ENCODE peak calls at places on chromosomes 11 and 22, in ten cellular contexts. D, L, G, F, T, X, O, B, N and R are unnamed samples.

GRCh38 chr11:59556115-59556882 is 45.0 kb downstream of the OR4D9 start:
- DNase-seq in O (no peak), T (no peak), N (peak), F (peak), X (peak), B (peak), L (peak), G (peak), D (peak), R (peak)

GRCh38 chr22:35467788-35468187 is 67.8 kb downstream of the MCM5 start:
- DNase-seq in X (no peak), F (no peak), L (peak), O (no peak), B (peak), N (no peak), G (peak), D (no peak), T (no peak), R (peak)

GRCh38 chr11:86888164-86888977 is 66.8 kb downstream of the FZD4 start:
- DNase-seq in X (no peak), D (peak), G (peak), T (peak), B (no peak), F (no peak), N (no peak), O (no peak), L (peak), R (no peak)

GRCh38 chr11:124823512-124824376 is 23.5 kb upstream of the MSANTD2 start:
- DNase-seq in T (no peak), O (no peak), B (no peak), D (no peak), F (no peak), G (no peak), X (no peak), L (no peak), N (no peak), R (no peak)

GRCh38 chr11:76609736-76610370 is 60.7 kb downstream of the LRRC32 start:
- DNase-seq in X (no peak), F (no peak), O (no peak), L (peak), N (no peak), D (no peak), G (no peak), B (no peak), T (no peak), R (no peak)

GRCh38 chr11:18705651-18706281 is 7.2 kb downstream of the TMEM86A start:
- DNase-seq in B (no peak), O (no peak), F (peak), X (no peak), G (no peak), D (no peak), N (no peak), L (no peak), T (no peak), R (peak)

GRCh38 chr11:17786824-17787525 is 52.4 kb downstream of the KCNC1 start:
- DNase-seq in N (no peak), X (no peak), L (peak), T (peak), D (peak), G (peak), F (no peak), B (no peak), O (no peak), R (no peak)

GRCh38 chr22:19213496-19214473 is 35.2 kb upstream of the SLC25A1 start:
- DNase-seq in T (no peak), B (no peak), G (no peak), D (peak), F (no peak), O (no peak), L (no peak), X (no peak), N (no peak), R (no peak)

GRCh38 chr11:65121865-65122696 is at the start of the genes FAU and MRPL49:
- DNase-seq in N (peak), D (peak), B (peak), X (peak), T (peak), G (peak), F (peak), L (peak), O (peak), R (peak)

GRCh38 chr11:14107071-14107470 is 144.5 kb downstream of the SPON1 start:
- DNase-seq in L (no peak), G (no peak), F (peak), B (no peak), X (no peak), T (no peak), N (no peak), D (no peak), O (no peak), R (no peak)

GRCh38 chr11:25961539-25961938 is 370.4 kb upstream of the ANO3 start:
- DNase-seq in N (no peak), O (no peak), L (no peak), G (no peak), D (no peak), B (no peak), X (no peak), F (peak), T (no peak), R (no peak)

GRCh38 chr11:11047851-11048610 is 190.2 kb upstream of the ZBED5 start:
- DNase-seq in L (no peak), F (no peak), X (no peak), G (no peak), O (no peak), B (no peak), T (no peak), N (no peak), D (no peak), R (no peak)

GRCh38 chr11:16739326-16739875 is 954 bp downstream of the C11orf58 start:
- DNase-seq in D (no peak), G (no peak), F (peak), N (no peak), L (peak), T (no peak), X (peak), O (no peak), B (no peak), R (no peak)